ENCODE peak calls at places on chromosomes 11 and 22, in nine cellular contexts. X, G, J, M, B, I, O, Y and P are unnamed samples.

GRCh38 chr11:117011541-117011908 is 86.7 kb downstream of the SIK3 start:
- DNase-seq in X (no peak), G (peak), J (no peak), M (no peak), B (no peak), I (no peak), O (no peak), Y (no peak), P (peak)

GRCh38 chr11:43071338-43071737 is 240.5 kb upstream of the API5 start:
- DNase-seq in X (no peak), G (no peak), J (no peak), M (no peak), B (no peak), I (no peak), O (no peak), Y (no peak), P (no peak)

GRCh38 chr11:7706377-7706776 is at the start of gene OVCH2:
- DNase-seq in X (no peak), G (no peak), J (no peak), M (no peak), B (no peak), I (no peak), O (no peak), Y (no peak), P (no peak)

GRCh38 chr22:19873960-19874306 is 19.3 kb upstream of the GNB1L start:
- DNase-seq in X (no peak), G (no peak), J (no peak), M (no peak), B (no peak), I (no peak), O (no peak), Y (no peak), P (no peak)

GRCh38 chr11:124536520-124536919 is 6.9 kb downstream of the OR8B12 start:
- DNase-seq in X (peak), G (peak), J (peak), M (peak), B (no peak), I (no peak), O (no peak), Y (no peak), P (peak)

GRCh38 chr11:25547293-25547692 is 784.6 kb upstream of the ANO3 start:
- DNase-seq in X (no peak), G (no peak), J (no peak), M (no peak), B (no peak), I (no peak), O (no peak), Y (no peak), P (no peak)

GRCh38 chr11:9565822-9566560 is 7.5 kb upstream of the WEE1 start:
- DNase-seq in X (peak), G (peak), J (peak), M (peak), B (peak), I (peak), O (no peak), Y (peak), P (peak)

GRCh38 chr11:20156280-20156875 is 3.9 kb downstream of the DBX1 start:
- DNase-seq in X (no peak), G (no peak), J (no peak), M (no peak), B (no peak), I (peak), O (no peak), Y (peak), P (no peak)

GRCh38 chr22:26679003-26679629 is 21.7 kb downstream of the MIAT start:
- DNase-seq in X (peak), G (peak), J (peak), M (peak), B (peak), I (peak), O (peak), Y (peak), P (peak)

GRCh38 chr11:118437046-118437735 is 899 bp downstream of the KMT2A start:
- DNase-seq in X (peak), G (no peak), J (peak), M (peak), B (peak), I (no peak), O (peak), Y (peak), P (no peak)

GRCh38 chr11:61021661-61022212 is 50.3 kb downstream of the CD6 start:
- DNase-seq in X (no peak), G (no peak), J (no peak), M (no peak), B (peak), I (peak), O (no peak), Y (no peak), P (no peak)

GRCh38 chr22:32897400-32897799 is 95.9 kb downstream of the TIMP3 start:
- DNase-seq in X (peak), G (peak), J (no peak), M (peak), B (no peak), I (no peak), O (no peak), Y (no peak), P (peak)

GRCh38 chr11:119066481-119066880 is 1.1 kb upstream of the VPS11 start:
- DNase-seq in X (no peak), G (no peak), J (no peak), M (peak), B (no peak), I (no peak), O (no peak), Y (no peak), P (no peak)

GRCh38 chr22:27097481-27097880 is 440.1 kb downstream of the MIAT start:
- DNase-seq in X (peak), G (no peak), J (no peak), M (no peak), B (no peak), I (no peak), O (no peak), Y (no peak), P (no peak)

GRCh38 chr11:86251285-86251830 is 6.8 kb downstream of the EED start:
- DNase-seq in X (peak), G (no peak), J (no peak), M (no peak), B (no peak), I (no peak), O (no peak), Y (no peak), P (no peak)

GRCh38 chr11:120773501-120774031 is 250.3 kb upstream of the TBCEL start:
- DNase-seq in X (peak), G (peak), J (no peak), M (no peak), B (no peak), I (no peak), O (no peak), Y (peak), P (no peak)